ENCODE peak calls at places on chromosome 19, in eight cellular contexts. Y is A549, X is GM12878, H is stomach, W is sigmoid colon, U is transverse colon, M is upper lobe of left lung, T is ovary. V is an unnamed sample.

GRCh38 chr19:5977222-5977784 is 637 bp downstream of the RANBP3 start:
- DNase-seq in M (no peak), H (no peak), X (no peak), Y (no peak), W (no peak), T (no peak), U (no peak), V (no peak)

GRCh38 chr19:50649433-50650391 is at the start of gene C19orf81:
- DNase-seq in X (no peak), Y (peak), H (no peak), M (no peak), U (no peak), T (no peak), W (no peak), V (no peak)

GRCh38 chr19:21474671-21475181 is 30.7 kb upstream of the ZNF429 start:
- DNase-seq in H (peak), W (peak), T (peak), Y (no peak), M (peak), X (no peak), U (peak), V (peak)

GRCh38 chr19:31979362-31979761 is 366.0 kb upstream of the ZNF507 start:
- DNase-seq in T (no peak), H (no peak), W (no peak), X (no peak), Y (no peak), U (no peak), M (no peak), V (no peak)

GRCh38 chr19:51664997-51665396 is 18.4 kb upstream of the SIGLEC14 start:
- DNase-seq in M (no peak), T (no peak), Y (no peak), U (no peak), W (no peak), X (no peak), H (no peak), V (no peak)

GRCh38 chr19:5046339-5047039 is 77.6 kb downstream of the KDM4B start:
- DNase-seq in W (no peak), U (peak), Y (peak), T (no peak), H (peak), X (no peak), M (peak), V (no peak)

GRCh38 chr19:35309481-35310279 is 17.7 kb downstream of the MAG start:
- DNase-seq in X (no peak), U (no peak), T (peak), M (peak), H (no peak), Y (no peak), W (no peak), V (no peak)

GRCh38 chr19:33064117-33064777 is 441 bp downstream of the RHPN2 start:
- DNase-seq in H (peak), W (no peak), Y (peak), U (peak), M (peak), T (peak), X (no peak), V (no peak)

GRCh38 chr19:4139614-4140236 is 13.7 kb upstream of the CREB3L3 start:
- DNase-seq in Y (peak), M (peak), H (peak), X (peak), W (peak), T (peak), U (peak), V (peak)

GRCh38 chr19:35360880-35361420 is 2.7 kb downstream of the FFAR3 start:
- DNase-seq in X (no peak), W (no peak), Y (no peak), M (no peak), H (no peak), U (no peak), T (no peak), V (no peak)

GRCh38 chr19:13026478-13026999 is 31.3 kb downstream of the NFIX start:
- DNase-seq in H (peak), X (no peak), U (peak), W (no peak), Y (peak), M (no peak), T (no peak), V (no peak)

GRCh38 chr19:49690073-49690655 is 752 bp upstream of the CPT1C start:
- DNase-seq in H (no peak), U (no peak), T (no peak), M (no peak), X (no peak), Y (no peak), W (no peak), V (no peak)

GRCh38 chr19:13082192-13083007 is 20.3 kb downstream of the LYL1 start:
- DNase-seq in W (no peak), U (no peak), Y (peak), H (no peak), X (no peak), T (no peak), M (no peak), V (no peak)

GRCh38 chr19:33492951-33493350 is 28.6 kb downstream of the PEPD start:
- DNase-seq in U (no peak), H (no peak), W (peak), M (no peak), X (no peak), T (no peak), Y (no peak), V (no peak)

GRCh38 chr19:41376241-41376997 is at the start of gene TMEM91:
- DNase-seq in W (peak), U (peak), X (no peak), M (peak), T (peak), Y (no peak), H (peak), V (peak)

GRCh38 chr19:45113628-45114027 is 20.6 kb downstream of the PPP1R37 start:
- DNase-seq in Y (no peak), H (peak), M (peak), X (no peak), U (peak), T (no peak), W (no peak), V (no peak)

GRCh38 chr19:40662925-40663711 is 27.3 kb downstream of the NUMBL start:
- DNase-seq in U (peak), X (peak), H (peak), Y (peak), W (peak), M (peak), T (peak), V (peak)

GRCh38 chr19:49475995-49476880 is 2.2 kb downstream of the FLT3LG start:
- DNase-seq in T (peak), H (no peak), X (no peak), M (no peak), Y (peak), W (peak), U (no peak), V (no peak)

GRCh38 chr19:28345811-28346210 is 867.1 kb downstream of the UQCRFS1 start:
- DNase-seq in Y (no peak), X (no peak), W (no peak), H (no peak), M (no peak), T (no peak), U (no peak), V (no peak)

GRCh38 chr19:28737526-28737925 is 475.4 kb downstream of the UQCRFS1 start:
- DNase-seq in U (no peak), H (no peak), T (no peak), Y (no peak), M (no peak), W (no peak), X (no peak), V (no peak)

GRCh38 chr19:52211203-52211602 is 21.4 kb downstream of the PPP2R1A start:
- DNase-seq in T (no peak), M (no peak), Y (no peak), W (no peak), X (no peak), U (no peak), H (no peak), V (no peak)

GRCh38 chr19:29329460-29330134 is 116.6 kb upstream of the UQCRFS1 start:
- DNase-seq in W (no peak), X (no peak), Y (peak), T (no peak), M (no peak), H (no peak), U (no peak), V (no peak)

GRCh38 chr19:8087876-8088275 is 35.3 kb downstream of the CCL25 start:
- DNase-seq in Y (no peak), U (no peak), W (no peak), H (no peak), T (no peak), X (no peak), M (no peak), V (no peak)

GRCh38 chr19:6861683-6862286 is 25.6 kb upstream of the ADGRE1 start:
- DNase-seq in T (no peak), M (no peak), H (no peak), U (no peak), W (no peak), Y (no peak), X (no peak), V (no peak)

GRCh38 chr19:29909545-29909944 is 32.5 kb upstream of the URI1 start:
- DNase-seq in W (no peak), H (no peak), T (no peak), X (no peak), Y (no peak), U (no peak), M (no peak), V (no peak)

DNA sequence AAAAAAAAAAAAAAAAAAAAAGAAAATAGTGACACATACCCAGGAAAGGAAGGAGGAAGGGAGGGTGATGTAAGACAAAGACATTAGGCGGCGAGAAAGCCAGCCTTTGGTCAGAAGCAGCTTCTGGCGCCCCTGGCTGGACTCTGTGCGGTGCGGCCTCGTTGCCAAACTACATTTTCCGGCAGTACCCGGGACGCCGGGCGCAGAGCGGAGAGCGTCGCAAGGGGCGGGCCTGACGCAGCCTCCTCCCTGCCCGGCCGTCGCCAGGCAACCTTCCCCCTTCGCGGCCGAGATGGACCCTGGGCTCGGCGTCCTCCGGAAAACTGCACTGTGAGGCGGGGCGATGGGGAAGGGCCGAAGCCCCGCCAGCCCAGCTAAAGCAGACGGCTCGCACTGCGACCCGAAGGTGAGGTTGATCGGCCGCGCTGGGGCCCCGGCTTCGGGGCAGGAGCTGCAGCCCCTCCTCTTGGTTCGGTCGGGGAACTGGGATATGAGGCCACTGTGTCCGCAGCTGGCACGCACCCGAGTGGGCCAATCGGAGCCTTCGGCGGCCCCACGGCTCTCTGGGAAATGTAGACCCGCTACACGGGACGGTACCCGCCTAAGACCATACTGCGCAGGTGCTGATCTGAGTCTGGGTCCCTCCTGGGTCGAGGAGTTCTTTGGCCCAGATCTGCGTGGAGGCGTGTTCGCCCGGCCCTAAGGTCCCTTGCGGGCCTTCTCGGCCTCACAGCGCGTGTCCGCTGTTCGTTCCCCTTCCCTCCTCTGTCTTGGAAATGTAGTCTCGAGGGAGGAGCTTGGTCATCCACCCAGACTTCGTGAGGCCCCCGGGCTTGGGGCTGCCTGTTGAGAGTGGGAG is 2.3 kb upstream of the MZF1 start:
- DNase-seq in M (peak), Y (peak), H (peak), U (peak), W (peak), X (peak), T (peak), V (peak)
- TF ChIP-seq EP300 in M (no peak), Y (no peak), H (no peak), U (no peak), W (no peak), X (no peak), T (peak), V (peak)

GRCh38 chr19:14116918-14117578 is 514 bp downstream of the PRKACA start:
- DNase-seq in X (no peak), T (peak), H (no peak), Y (no peak), W (peak), M (peak), U (no peak), V (no peak)

GRCh38 chr19:14120497-14120780 is 2.9 kb upstream of the PRKACA start:
- DNase-seq in T (no peak), Y (no peak), M (no peak), U (no peak), W (no peak), X (no peak), H (no peak), V (no peak)

GRCh38 chr19:14118165-14119051 is 846 bp upstream of the PRKACA start:
- DNase-seq in H (peak), U (peak), T (peak), M (peak), W (peak), Y (no peak), X (no peak), V (peak)

GRCh38 chr19:14117668-14118164 is at the start of gene PRKACA:
- DNase-seq in T (peak), X (peak), M (peak), U (peak), W (peak), Y (peak), H (peak), V (peak)

GRCh38 chr19:14119644-14120496 is 2.3 kb upstream of the PRKACA start:
- DNase-seq in W (no peak), M (no peak), U (no peak), Y (no peak), H (no peak), X (no peak), T (no peak), V (no peak)
- H3K27ac ChIP-seq in W (peak), M (peak), U (peak), Y (peak), H (peak), X (no peak), T (peak), V (peak)

DNA sequence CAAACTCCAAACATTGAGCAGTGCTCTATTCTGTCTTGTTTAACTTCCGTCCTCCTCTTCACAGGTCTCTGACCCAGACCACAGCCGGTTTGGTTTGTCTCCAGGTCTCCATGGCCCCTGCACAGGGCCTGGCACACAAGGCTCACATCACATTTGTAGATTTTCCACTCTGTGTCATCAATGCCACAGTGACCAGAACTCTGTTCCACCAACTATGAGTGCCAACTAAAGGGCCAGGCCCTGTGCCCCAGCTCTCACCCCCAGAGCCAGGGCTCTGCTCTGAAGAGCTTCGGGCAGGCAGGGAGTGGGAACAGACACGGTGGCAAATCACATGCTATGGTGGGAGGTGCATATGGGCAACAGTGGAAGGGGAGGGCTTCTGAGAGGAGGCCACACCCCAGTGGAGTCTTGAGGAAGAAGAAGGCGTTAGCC is 16.0 kb downstream of the SMG9 start:
- DNase-seq in W (no peak), U (peak), Y (peak), H (peak), T (no peak), X (no peak), M (peak), V (no peak)
- TF ChIP-seq EP300 in W (no peak), U (no peak), Y (no peak), H (no peak), T (no peak), X (no peak), M (no peak), V (no peak)

DNA sequence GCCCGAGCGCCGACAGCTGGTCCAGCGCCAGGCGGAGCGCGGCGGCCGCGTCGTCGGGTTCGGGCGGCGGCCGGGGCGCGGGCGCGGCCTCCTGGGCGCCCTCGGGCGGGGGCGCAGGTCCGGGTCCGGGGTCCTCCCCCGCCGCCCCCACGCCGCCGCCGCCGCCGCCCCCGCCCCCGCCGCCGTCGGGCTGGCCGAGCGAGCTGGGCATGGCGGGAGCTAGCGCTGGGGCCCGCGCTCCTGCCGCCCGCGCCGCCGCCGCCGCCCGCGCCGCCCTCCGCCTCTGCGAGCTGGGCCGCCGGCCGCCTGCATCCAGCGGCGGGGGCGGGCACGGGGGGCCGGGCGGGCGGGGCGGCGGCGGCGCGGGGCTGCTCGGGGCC is 287 bp downstream of the MEX3D start:
- DNase-seq in H (no peak), T (no peak), M (no peak), W (no peak), Y (no peak), X (no peak), U (no peak), V (no peak)
- H3K27ac ChIP-seq in H (peak), T (no peak), M (no peak), W (peak), Y (peak), X (no peak), U (no peak), V (no peak)

DNA sequence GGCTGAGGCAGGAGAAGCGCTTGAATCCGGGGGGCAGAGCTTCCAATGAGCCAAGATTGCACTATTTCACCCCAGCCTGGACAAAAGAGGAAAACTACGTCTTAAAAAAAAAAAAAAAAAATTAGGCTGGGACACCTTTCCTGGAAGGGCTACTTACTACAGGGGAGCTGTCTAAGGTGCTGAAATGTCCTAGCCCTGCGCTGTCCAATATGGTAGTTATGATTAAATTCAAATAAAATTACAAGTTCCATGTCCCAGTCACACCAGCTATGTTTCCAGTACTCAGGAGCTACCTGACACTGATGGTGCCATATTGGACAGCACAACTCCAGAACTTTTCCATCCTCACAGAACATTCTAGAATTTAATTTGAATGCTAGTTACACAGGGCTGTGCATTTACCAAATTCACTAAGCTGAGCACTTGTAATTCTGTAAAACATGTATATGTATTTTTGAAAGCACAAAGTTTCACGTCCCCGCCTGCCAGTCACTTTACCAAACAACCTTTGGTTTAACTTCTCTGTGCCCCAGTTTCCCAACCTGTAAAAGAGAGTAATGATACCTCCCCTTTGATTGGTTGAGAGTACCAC is 9.2 kb upstream of the ZSCAN22 start:
- DNase-seq in U (no peak), Y (peak), M (no peak), T (no peak), H (no peak), X (no peak), W (no peak), V (no peak)
- TF ChIP-seq EP300 in U (no peak), Y (no peak), M (no peak), T (no peak), H (no peak), X (no peak), W (no peak), V (no peak)

GRCh38 chr19:1856345-1856697 is 7.1 kb downstream of the KLF16 start:
- DNase-seq in W (no peak), M (no peak), H (no peak), U (no peak), Y (no peak), T (no peak), X (no peak), V (no peak)
- H3K27ac ChIP-seq in W (peak), M (peak), H (peak), U (peak), Y (peak), T (peak), X (peak), V (peak)

DNA sequence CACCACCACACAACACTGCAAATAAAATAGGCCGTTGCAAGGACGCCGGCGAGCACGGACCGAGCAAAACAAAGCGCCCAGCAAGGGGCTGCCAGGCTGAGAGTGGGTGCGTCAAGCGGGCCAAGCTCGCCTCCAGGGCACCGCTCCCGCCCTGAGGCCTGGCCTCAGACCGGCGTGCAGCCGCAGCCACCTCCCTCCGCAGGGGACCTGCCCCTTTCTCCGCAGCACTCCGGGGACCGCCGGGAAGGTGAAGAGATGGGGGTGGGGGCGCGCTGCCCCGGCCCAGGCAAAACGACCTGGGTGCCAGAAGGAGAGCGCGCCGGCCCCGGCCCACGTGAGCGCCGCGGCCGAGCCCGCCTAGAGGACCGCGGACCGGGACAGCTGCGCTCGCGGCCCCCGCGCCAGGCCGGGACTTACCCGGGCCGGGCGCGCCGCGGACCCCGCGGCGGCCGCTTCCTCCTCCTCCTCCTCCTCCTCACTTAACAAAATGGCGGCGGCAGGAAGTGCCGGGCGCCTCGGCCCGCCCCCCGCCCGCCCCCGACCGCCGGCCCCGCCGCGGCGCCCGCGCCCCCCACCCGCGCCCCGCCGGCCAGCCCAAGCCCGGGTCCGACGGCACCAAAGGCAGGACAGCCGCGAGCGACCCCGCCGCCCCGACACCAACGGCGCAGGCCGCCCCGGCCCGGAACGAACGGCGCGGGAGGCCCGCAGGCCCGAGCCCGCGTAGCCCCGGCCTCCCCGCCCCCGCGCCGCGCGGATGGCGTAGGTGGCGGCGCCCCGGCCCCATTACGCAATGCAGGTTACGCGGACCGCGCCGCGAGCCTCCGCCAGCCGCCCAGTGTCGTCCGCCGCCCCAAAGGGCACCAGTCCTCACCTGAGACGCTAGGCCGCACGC is 674 bp downstream of the BRD4 start:
- DNase-seq in H (peak), W (peak), T (peak), Y (peak), U (peak), M (peak), X (no peak), V (peak)
- TF ChIP-seq EP300 in H (no peak), W (no peak), T (no peak), Y (no peak), U (no peak), M (no peak), X (no peak), V (no peak)

GRCh38 chr19:38900816-38901215 is 1.0 kb downstream of the NFKBIB start:
- DNase-seq in X (no peak), U (no peak), Y (no peak), M (no peak), H (no peak), T (no peak), W (no peak), V (no peak)

GRCh38 chr19:38898788-38899446 is 501 bp downstream of the SIRT2 start:
- DNase-seq in X (no peak), H (peak), Y (no peak), U (no peak), T (no peak), M (peak), W (no peak), V (no peak)

GRCh38 chr19:38901683-38902082 is 1.9 kb downstream of the NFKBIB start:
- DNase-seq in X (no peak), Y (no peak), M (no peak), T (no peak), H (no peak), U (no peak), W (no peak), V (no peak)

GRCh38 chr19:38900220-38900629 is 456 bp downstream of the NFKBIB start:
- DNase-seq in M (no peak), T (no peak), X (no peak), Y (no peak), W (no peak), U (no peak), H (no peak), V (no peak)

GRCh38 chr19:38899447-38900219 is at the start of the genes NFKBIB and SIRT2:
- DNase-seq in W (peak), U (peak), X (peak), Y (peak), T (peak), H (peak), M (peak), V (peak)
- H3K27ac ChIP-seq in W (peak), U (peak), X (peak), Y (peak), T (peak), H (peak), M (peak), V (peak)

V was measured in tibial nerve.